ENCODE peak calls at places on chromosomes 13 and 19, in four cellular contexts. C, W, G and D are unnamed samples.

GRCh38 chr19:50678323-50678722 is 29.1 kb downstream of the C19orf81 start:
- DNase-seq in C (no peak), W (no peak), G (no peak), D (no peak)

GRCh38 chr13:23321534-23322241 is 111.8 kb downstream of the SACS start:
- DNase-seq in C (peak; percentile 92), G (no peak), W (peak; percentile 98), D (peak; percentile 97)

GRCh38 chr19:34253711-34254551 is 423 bp upstream of the GARRE1 start:
- DNase-seq in W (peak; percentile 57), G (no peak), C (peak; percentile 35), D (peak; percentile 64)

GRCh38 chr19:49666120-49666444 is 349 bp downstream of the BCL2L12 start:
- DNase-seq in W (no peak), G (no peak), C (peak; percentile 30), D (no peak)

GRCh38 chr19:40604647-40605200 is 3.6 kb downstream of the LTBP4 start:
- DNase-seq in G (no peak), W (no peak), C (no peak), D (no peak)

GRCh38 chr19:41376998-41377365 is 649 bp downstream of the TMEM91 start:
- DNase-seq in G (no peak), C (peak; percentile 60), W (no peak), D (no peak)

GRCh38 chr19:55441692-55442321 is 1.3 kb downstream of the SHISA7 start:
- DNase-seq in W (no peak), C (no peak), G (no peak), D (no peak)

GRCh38 chr13:51331354-51331861 is 8.1 kb upstream of the SERPINE3 start:
- DNase-seq in W (no peak), G (no peak), C (no peak), D (no peak)

GRCh38 chr13:32284927-32285632 is 30.1 kb downstream of the ZAR1L start:
- DNase-seq in W (peak; percentile 78), C (peak; percentile 84), G (peak; percentile 10), D (peak; percentile 83)

GRCh38 chr13:113749956-113750355 is 9.1 kb upstream of the TMEM255B start:
- DNase-seq in W (no peak), C (no peak), G (no peak), D (no peak)

GRCh38 chr19:6644796-6645195 is 25.2 kb downstream of the TNFSF14 start:
- DNase-seq in G (no peak), C (no peak), W (no peak), D (no peak)

GRCh38 chr19:48458016-48458415 is 2.6 kb downstream of the KCNJ14 start:
- DNase-seq in C (peak; percentile 70), G (no peak), W (peak; percentile 34), D (peak; percentile 42)

GRCh38 chr19:13366529-13367143 is 139.6 kb downstream of the CACNA1A start:
- DNase-seq in W (peak; percentile 25), C (peak; percentile 52), G (peak; percentile 16), D (peak; percentile 24)

GRCh38 chr19:17281391-17282304 is at the start of gene ANKLE1:
- DNase-seq in G (no peak), W (peak; percentile 42), C (no peak), D (no peak)

GRCh38 chr13:32309812-32310706 is 5.1 kb downstream of the ZAR1L start:
- DNase-seq in C (peak; percentile 76), G (peak; percentile 17), W (peak; percentile 73), D (peak; percentile 85)

GRCh38 chr19:30103981-30104380 is 161.9 kb downstream of the URI1 start:
- DNase-seq in W (no peak), C (no peak), G (no peak), D (no peak)

GRCh38 chr19:13238891-13239534 is 88.8 kb downstream of the IER2 start:
- DNase-seq in G (no peak), W (no peak), C (no peak), D (no peak)

GRCh38 chr13:24148414-24149305 is 11.9 kb upstream of the SPATA13 start:
- DNase-seq in W (peak; percentile 96), C (peak; percentile 98), G (peak; percentile 81), D (peak; percentile 94)

GRCh38 chr13:51105046-51105445 is 6.0 kb downstream of the C13orf42 start:
- DNase-seq in G (no peak), C (no peak), W (no peak), D (no peak)

GRCh38 chr13:112059457-112060317 is 7.3 kb upstream of the SOX1 start:
- DNase-seq in W (no peak), C (no peak), G (no peak), D (no peak)

GRCh38 chr13:98270819-98271218 is 93.8 kb upstream of the RNF113B start:
- DNase-seq in W (no peak), G (no peak), C (no peak), D (peak; percentile 35)

GRCh38 chr19:33773704-33774624 is 22.7 kb upstream of the KCTD15 start:
- DNase-seq in G (no peak), W (no peak), C (no peak), D (no peak)

GRCh38 chr13:89660752-89661151 is 1686.7 kb upstream of the MIR17HG start:
- DNase-seq in G (no peak), C (no peak), W (no peak), D (no peak)

GRCh38 chr19:12260236-12260635 is 34.4 kb downstream of the ZNF44 start:
- DNase-seq in W (no peak), C (no peak), G (no peak), D (no peak)

GRCh38 chr19:52957591-52957990 is 5.1 kb downstream of the ZNF816 start:
- DNase-seq in W (no peak), C (no peak), G (no peak), D (no peak)

GRCh38 chr19:48654299-48655059 is 8.5 kb upstream of the CA11 start:
- DNase-seq in C (no peak), G (no peak), W (no peak), D (peak; percentile 30)

GRCh38 chr19:15031675-15032074 is 17.6 kb upstream of the CASP14 start:
- DNase-seq in W (no peak), C (no peak), G (no peak), D (no peak)

GRCh38 chr19:29967623-29968022 is 25.6 kb downstream of the URI1 start:
- DNase-seq in W (peak; percentile 66), C (peak; percentile 72), G (no peak), D (peak; percentile 74)

GRCh38 chr19:14363203-14364097 is 17.8 kb upstream of the ADGRE5 start:
- DNase-seq in W (peak; percentile 54), G (peak; percentile 72), C (peak; percentile 86), D (peak; percentile 50)

GRCh38 chr19:47581605-47582319 is 8.8 kb upstream of the ZNF541 start:
- DNase-seq in C (no peak), W (no peak), G (peak; percentile 84), D (no peak)

GRCh38 chr13:31154939-31155338 is 6.8 kb downstream of the HSPH1 start:
- DNase-seq in W (peak; percentile 34), C (no peak), G (no peak), D (peak; percentile 57)

GRCh38 chr13:35818577-35819165 is 312.5 kb downstream of the DCLK1 start:
- DNase-seq in G (no peak), W (peak; percentile 51), C (peak; percentile 70), D (peak; percentile 71)